ENCODE peak calls at places on chromosomes 7 and 10, in four cellular contexts. A is neural progenitor cell, H is left ventricle myocardium inferior, I is thoracic aorta. M is an unnamed sample. For H3K27me3, the result is how much of the 10 kb centered on the place peaks cover.

GRCh38 chr10:133157662-133158436 is 2.2 kb upstream of the KNDC1 start:
- DNase-seq in H (no peak), A (no peak), I (no peak), M (no peak)

GRCh38 chr10:93438796-93439253 is 43.3 kb downstream of the MYOF start:
- DNase-seq in A (peak), I (no peak), H (no peak), M (peak)

GRCh38 chr10:5526691-5527331 is 2.0 kb downstream of the CALML3 start:
- DNase-seq in H (no peak), A (no peak), I (no peak), M (no peak)

GRCh38 chr10:51269816-51270215 is 195.5 kb downstream of the PRKG1 start:
- DNase-seq in I (no peak), H (no peak), A (no peak), M (no peak)

GRCh38 chr10:17003151-17003550 is 126.5 kb downstream of the CUBN start:
- DNase-seq in A (no peak), H (no peak), I (no peak), M (no peak)

GRCh38 chr10:119306964-119307363 is 99.6 kb downstream of the GRK5 start:
- DNase-seq in A (no peak), H (no peak), I (no peak), M (no peak)

GRCh38 chr7:36205236-36205635 is 52.2 kb downstream of the EEPD1 start:
- DNase-seq in A (no peak), H (no peak), I (no peak), M (no peak)

GRCh38 chr10:99329238-99329890 is at the start of gene CNNM1:
- DNase-seq in A (peak), I (no peak), H (no peak), M (peak)

GRCh38 chr10:110137142-110137545 is 70.3 kb upstream of the MXI1 start:
- DNase-seq in H (no peak), A (peak), I (no peak), M (no peak)

GRCh38 chr7:36747251-36747968 is 23.1 kb upstream of the AOAH start:
- DNase-seq in H (no peak), I (no peak), A (no peak), M (no peak)

GRCh38 chr7:44995555-44996493 is 4.2 kb upstream of the CCM2 start:
- DNase-seq in I (no peak), H (no peak), A (no peak), M (no peak)

GRCh38 chr10:106185991-106186390 is 978.5 kb downstream of the SORCS1 start:
- DNase-seq in I (no peak), H (no peak), A (no peak), M (no peak)

DNA sequence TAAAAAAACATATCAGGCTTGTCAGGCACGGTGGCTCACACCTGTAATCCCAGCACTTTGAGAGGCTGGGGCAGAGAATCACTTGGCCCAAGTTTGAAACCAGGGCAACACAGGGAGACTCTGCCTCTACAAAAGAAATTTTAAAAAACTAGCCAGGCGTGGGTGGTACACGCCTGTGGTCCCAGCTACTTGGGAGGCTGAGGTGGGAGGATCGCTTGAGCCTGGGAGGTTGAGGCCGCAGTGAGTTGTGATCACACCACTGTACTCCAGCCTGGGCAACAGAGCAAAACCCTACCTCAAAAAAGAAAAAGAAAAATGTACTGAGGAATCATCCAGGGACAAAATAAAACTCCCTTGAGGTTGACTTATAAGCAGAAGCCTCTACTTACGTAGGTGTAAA is 149.9 kb upstream of the KLF14 start:
- DNase-seq in I (no peak), A (no peak), H (no peak), M (no peak)
- H3K27ac ChIP-seq in I (no peak), A (no peak), H (no peak), M (no peak)

GRCh38 chr7:38978474-38978873 is 765 bp downstream of the POU6F2 start:
- DNase-seq in I (no peak), H (no peak), A (peak), M (no peak)
- H3K4me3 ChIP-seq in I (no peak), H (no peak), A (no peak), M (no peak)

DNA sequence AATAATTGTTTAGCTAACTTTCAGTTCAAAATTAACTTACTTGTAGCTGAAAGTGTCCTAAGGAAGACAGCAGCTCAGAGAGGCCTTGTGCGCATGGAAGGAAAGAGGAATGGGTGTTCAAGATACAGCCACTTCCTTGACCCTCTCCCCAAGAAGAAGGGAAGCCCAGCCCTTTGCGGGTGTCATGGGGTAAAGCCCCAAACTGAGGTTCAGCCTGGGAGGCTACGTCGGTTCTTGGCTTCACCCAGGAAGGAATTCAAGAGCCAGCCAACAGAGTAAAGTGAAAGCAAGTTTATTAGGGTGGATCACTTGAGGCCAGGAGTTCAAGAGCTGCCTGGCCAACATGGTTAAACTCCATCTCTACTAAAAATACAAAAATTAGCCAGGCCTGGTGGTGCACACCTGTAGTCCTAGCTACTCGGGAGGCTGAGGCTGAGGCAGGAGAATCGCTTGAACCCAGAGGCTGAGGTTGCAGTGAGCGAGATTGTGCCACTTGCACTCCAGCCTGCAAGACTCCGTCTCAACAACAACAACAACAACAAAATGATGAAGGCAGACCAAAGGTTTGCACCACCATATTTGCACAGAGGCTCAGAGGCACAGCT is 15.9 kb downstream of the GPRIN2 start:
- DNase-seq in I (no peak), A (no peak), H (no peak), M (no peak)
- H3K27me3 ChIP-seq in I (under half), A (under half), H (half or more), M (under half)

GRCh38 chr7:5350174-5350463 is 67.4 kb downstream of the SLC29A4 start:
- DNase-seq in A (no peak), H (no peak), I (no peak), M (no peak)

GRCh38 chr7:5351508-5352265 is 68.9 kb downstream of the SLC29A4 start:
- DNase-seq in I (no peak), A (peak), H (no peak), M (no peak)

GRCh38 chr7:5349437-5350173 is 66.9 kb downstream of the SLC29A4 start:
- DNase-seq in A (no peak), H (no peak), I (no peak), M (no peak)

GRCh38 chr7:5352440-5353010 is 69.8 kb downstream of the SLC29A4 start:
- DNase-seq in I (no peak), A (no peak), H (no peak), M (no peak)

GRCh38 chr7:5350600-5351385 is 68.0 kb downstream of the SLC29A4 start:
- DNase-seq in I (no peak), H (no peak), A (peak), M (no peak)
- H3K27ac ChIP-seq in I (no peak), H (no peak), A (no peak), M (no peak)

DNA sequence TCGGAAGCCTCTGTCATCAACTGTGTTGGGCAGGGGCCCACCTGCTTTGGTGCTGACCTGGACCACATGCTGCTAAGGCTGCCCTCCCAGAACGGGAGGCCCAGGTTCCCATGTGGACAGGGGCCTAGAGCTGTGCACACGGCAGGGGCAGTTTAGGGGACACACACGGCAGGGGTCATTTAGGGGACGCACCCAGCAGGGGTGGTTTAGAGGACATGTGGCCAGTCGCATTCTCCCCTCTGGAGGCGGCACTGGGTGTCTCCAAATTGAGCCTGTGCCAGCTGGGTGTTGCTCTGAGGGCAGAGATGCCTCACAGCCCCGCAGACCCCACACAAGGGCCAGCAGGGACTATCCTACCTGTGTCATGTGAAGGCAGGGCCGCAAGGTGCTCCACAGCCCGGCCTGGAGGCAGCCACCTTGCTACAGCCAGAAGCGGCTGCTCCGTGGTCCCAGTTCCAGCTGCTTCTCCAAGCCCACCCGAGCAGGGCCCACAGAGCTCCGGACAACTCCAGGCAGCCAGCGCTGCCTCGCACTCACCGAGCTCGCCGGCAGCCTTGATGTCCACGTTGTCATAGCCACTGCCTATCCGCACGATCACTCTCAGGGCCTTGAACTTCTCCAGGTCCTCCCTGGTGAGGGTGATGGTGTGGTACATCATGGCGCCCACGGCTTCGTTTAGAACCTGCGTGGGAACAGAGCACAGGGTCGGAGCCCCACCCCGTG is 60.7 kb downstream of the ZRANB1 start:
- DNase-seq in H (peak), I (no peak), A (no peak), M (peak)
- H3K4me3 ChIP-seq in H (no peak), I (no peak), A (no peak), M (no peak)

DNA sequence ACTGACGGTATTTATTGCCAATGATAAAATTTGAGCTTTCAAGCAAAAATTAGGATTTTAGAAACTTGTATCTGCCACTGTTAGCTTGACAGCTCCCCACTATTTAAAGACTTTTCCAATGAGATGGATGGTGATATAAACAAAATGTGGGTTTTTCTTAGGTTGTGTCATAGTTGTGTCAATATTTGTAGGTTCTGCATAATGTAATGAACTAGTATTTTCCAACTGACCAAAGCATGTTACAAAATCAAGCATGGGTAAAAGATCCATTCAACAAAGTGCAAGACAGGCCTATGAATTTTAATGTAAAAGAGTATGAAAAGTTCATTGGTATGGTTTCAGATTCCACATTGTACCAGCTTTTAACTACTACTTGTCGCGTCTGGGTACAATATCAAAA is 165.6 kb downstream of the SKAP2 start:
- DNase-seq in I (no peak), H (no peak), A (no peak), M (no peak)
- H3K27me3 ChIP-seq in I (under half), H (under half), A (under half), M (under half)

GRCh38 chr7:30867483-30867882 is 44.2 kb upstream of the AQP1 start:
- DNase-seq in H (no peak), I (no peak), A (no peak), M (no peak)

GRCh38 chr7:30866939-30867338 is 44.7 kb upstream of the AQP1 start:
- DNase-seq in A (no peak), I (no peak), H (no peak), M (no peak)

GRCh38 chr7:30871655-30872054 is 40.0 kb upstream of the AQP1 start:
- DNase-seq in I (no peak), H (no peak), A (no peak), M (no peak)

GRCh38 chr7:30870821-30871518 is 40.7 kb upstream of the AQP1 start:
- DNase-seq in A (no peak), H (no peak), I (no peak), M (no peak)

GRCh38 chr7:30869794-30870491 is 41.7 kb upstream of the AQP1 start:
- DNase-seq in I (no peak), H (peak), A (no peak), M (no peak)
- H3K27ac ChIP-seq in I (no peak), H (peak), A (no peak), M (no peak)

GRCh38 chr10:101566333-101567164 is 21.5 kb downstream of the POLL start:
- DNase-seq in A (peak), H (no peak), I (no peak), M (no peak)
- H3K4me3 ChIP-seq in A (no peak), H (peak), I (peak), M (no peak)

DNA sequence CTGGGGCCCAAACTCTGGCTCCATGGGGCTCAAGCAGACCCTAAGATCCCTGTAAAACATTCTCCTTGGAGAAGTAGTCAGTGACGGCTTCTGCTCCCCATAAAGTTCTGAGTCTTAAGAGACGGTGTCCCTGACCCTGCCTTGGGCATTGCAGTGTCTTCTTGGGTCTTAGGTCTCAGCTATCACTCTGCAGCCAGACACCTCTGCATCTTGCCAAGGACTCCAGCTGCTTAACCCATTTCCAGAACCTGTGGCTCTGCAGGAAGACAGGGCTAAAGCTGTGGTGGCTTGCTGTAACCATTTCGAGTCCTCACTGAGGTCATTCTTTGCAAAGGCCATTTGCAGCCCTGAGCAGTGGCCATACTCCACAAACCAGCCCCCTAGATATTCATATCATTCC is 337.1 kb upstream of the ZMIZ1 start:
- DNase-seq in A (no peak), I (no peak), H (no peak), M (no peak)
- H3K27me3 ChIP-seq in A (under half), I (under half), H (under half), M (under half)

DNA sequence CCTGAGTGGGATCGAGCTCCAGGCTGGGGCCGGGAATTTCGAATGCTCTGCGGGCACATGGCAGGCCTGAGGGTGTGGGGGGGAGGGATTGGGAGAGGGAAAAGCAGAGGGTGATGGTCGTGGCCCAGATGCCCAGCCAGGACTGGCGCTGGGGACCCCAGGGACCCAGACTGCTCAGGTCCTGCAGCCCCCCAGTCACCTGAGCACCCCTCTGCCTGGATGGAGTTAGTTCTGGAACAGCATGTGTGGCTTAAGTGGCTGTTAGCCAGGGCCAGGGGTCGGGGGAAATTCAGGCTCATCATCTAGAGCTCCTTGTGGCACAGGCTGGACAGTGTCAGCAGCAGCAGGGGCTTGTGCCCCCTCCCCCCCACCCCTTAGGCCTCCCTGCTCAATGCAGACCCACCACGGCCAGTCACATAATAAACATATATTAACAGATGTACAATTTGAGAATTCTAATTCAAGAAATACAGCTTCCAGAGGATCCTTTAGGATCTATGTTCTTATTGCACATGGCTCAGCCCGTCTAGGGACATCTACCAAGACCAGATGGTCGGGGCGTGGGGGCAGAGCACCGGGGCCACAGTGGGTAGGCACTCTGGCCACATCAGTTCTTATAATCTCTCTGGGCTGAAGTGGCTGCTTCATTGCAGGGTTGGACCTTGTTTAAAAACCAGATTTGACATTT is 22.2 kb downstream of the DNAJB12 start:
- DNase-seq in H (no peak), A (no peak), I (no peak), M (no peak)
- H3K27ac ChIP-seq in H (peak), A (peak), I (peak), M (peak)

M was measured in testis.